ENCODE peak calls at places on chromosome 10, in nine cellular contexts. I is B cell, C is right lobe of liver, H is endothelial cell, T is fibroblast of mammary gland, S is upper lobe of right lung, K is uterus, E is GM20000, B is endothelial cell of umbilical vein. Y is an unnamed sample.

GRCh38 chr10:95998274-95998673 is 45.1 kb upstream of the CCNJ start:
- DNase-seq in I (no peak), C (no peak), H (no peak), T (no peak), S (no peak), K (no peak), E (no peak), B (no peak), Y (no peak)

GRCh38 chr10:128369101-128369650 is 243.0 kb upstream of the MKI67 start:
- DNase-seq in I (no peak), C (no peak), H (no peak), T (no peak), S (no peak), K (no peak), E (no peak), B (no peak), Y (no peak)

GRCh38 chr10:79129361-79129997 is 60.7 kb downstream of the ZMIZ1 start:
- DNase-seq in I (no peak), C (no peak), H (peak), T (peak), S (no peak), K (no peak), E (no peak), B (peak), Y (no peak)

GRCh38 chr10:91251430-91252056 is 31.1 kb downstream of the PCGF5 start:
- DNase-seq in I (peak), C (no peak), H (peak), T (peak), S (no peak), K (peak), E (peak), B (peak), Y (no peak)

GRCh38 chr10:101363850-101364400 is 10.0 kb downstream of the BTRC start:
- DNase-seq in I (no peak), C (no peak), H (no peak), T (no peak), S (no peak), K (no peak), E (no peak), B (no peak), Y (no peak)

GRCh38 chr10:21449288-21449966 is 76.1 kb downstream of the SKIDA1 start:
- DNase-seq in I (no peak), C (no peak), H (no peak), T (no peak), S (no peak), K (no peak), E (no peak), B (no peak), Y (no peak)

GRCh38 chr10:121553861-121554264 is 44.4 kb downstream of the FGFR2 start:
- DNase-seq in I (no peak), C (no peak), H (no peak), T (no peak), S (no peak), K (peak), E (no peak), B (no peak), Y (no peak)

GRCh38 chr10:76902949-76903348 is 734.7 kb downstream of the KCNMA1 start:
- DNase-seq in I (no peak), C (no peak), H (peak), T (peak), S (no peak), K (no peak), E (no peak), B (no peak), Y (peak)

GRCh38 chr10:37728830-37729229 is 128.6 kb downstream of the ZNF248 start:
- DNase-seq in I (no peak), C (no peak), H (no peak), T (no peak), S (no peak), K (no peak), E (no peak), B (no peak), Y (no peak)

GRCh38 chr10:88108115-88108610 is 244.7 kb downstream of the PTEN start:
- DNase-seq in I (peak), C (no peak), H (no peak), T (no peak), S (no peak), K (no peak), E (no peak), B (no peak), Y (no peak)

GRCh38 chr10:44809652-44810051 is 101.5 kb upstream of the TMEM72 start:
- DNase-seq in I (no peak), C (no peak), H (no peak), T (peak), S (no peak), K (no peak), E (no peak), B (no peak), Y (no peak)
- TF ChIP-seq CTCF in I (no peak), C (no peak), H (no peak), T (peak), S (no peak), K (no peak), E (no peak), B (no peak), Y (no peak)

GRCh38 chr10:112367516-112367915 is 6.4 kb upstream of the ACSL5 start:
- DNase-seq in I (no peak), C (no peak), H (no peak), T (no peak), S (no peak), K (no peak), E (no peak), B (no peak), Y (no peak)
- TF ChIP-seq CTCF in I (no peak), C (no peak), H (no peak), T (no peak), S (no peak), K (no peak), E (no peak), B (no peak), Y (no peak)

DNA sequence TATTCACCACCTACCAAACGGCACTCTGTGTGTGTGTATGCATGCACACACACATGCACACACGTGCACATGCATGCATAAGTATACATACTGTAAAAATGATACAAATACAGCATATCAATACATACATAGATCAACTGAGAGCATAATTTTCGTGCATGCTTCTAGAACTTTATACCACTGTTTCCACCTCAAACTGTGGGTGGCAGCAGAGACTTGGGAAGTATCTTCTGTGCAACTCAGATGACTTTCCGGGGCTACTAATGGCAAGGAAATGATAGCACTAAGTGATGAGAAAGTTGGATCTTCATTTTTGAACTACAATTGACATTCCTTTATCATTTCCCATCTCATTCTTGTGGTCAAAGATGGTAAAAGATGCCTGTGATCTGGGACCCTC is 570.7 kb downstream of the REEP3 start:
- DNase-seq in I (no peak), C (no peak), H (no peak), T (no peak), S (no peak), K (no peak), E (no peak), B (no peak), Y (no peak)
- TF ChIP-seq CTCF in I (no peak), C (peak), H (no peak), T (peak), S (peak), K (no peak), E (no peak), B (no peak), Y (no peak)

GRCh38 chr10:115963848-115964247 is 309.2 kb downstream of the GFRA1 start:
- DNase-seq in I (no peak), C (no peak), H (no peak), T (no peak), S (no peak), K (no peak), E (no peak), B (no peak), Y (no peak)
- TF ChIP-seq CTCF in I (no peak), C (peak), H (peak), T (peak), S (no peak), K (no peak), E (no peak), B (peak), Y (no peak)

GRCh38 chr10:36042135-36042534 is 400.0 kb upstream of the FZD8 start:
- DNase-seq in I (no peak), C (no peak), H (no peak), T (no peak), S (no peak), K (no peak), E (no peak), B (no peak), Y (no peak)
- TF ChIP-seq CTCF in I (no peak), C (no peak), H (no peak), T (no peak), S (no peak), K (no peak), E (no peak), B (no peak), Y (no peak)